ENCODE peak calls at places on chromosomes 1 and 21, in ten cellular contexts. E is kidney epithelial cell; J is GM23338; L is Right ventricle myocardium superior; W is nephron progenitor cell; V is EL; N is upper lobe of right lung; P is glutamatergic neuron; Q is fibroblast of the aortic adventitia; B is stimulated activated naive CD4-positive, alpha-beta T cell. K is an unnamed sample.

GRCh38 chr1:54318415-54318814 is 87.8 kb downstream of the SSBP3 start:
- DNase-seq in E (no peak), J (no peak), L (no peak), W (no peak), V (no peak), N (no peak), P (no peak), Q (no peak), B (no peak), K (no peak)

GRCh38 chr1:168098534-168099313 is 38.0 kb downstream of the GPR161 start:
- DNase-seq in E (no peak), J (no peak), L (no peak), W (no peak), V (no peak), N (no peak), P (no peak), Q (no peak), B (no peak), K (no peak)

GRCh38 chr21:32283001-32283400 is 4.2 kb upstream of the MIS18A start:
- DNase-seq in E (no peak), J (no peak), L (no peak), W (no peak), V (no peak), N (no peak), P (no peak), Q (no peak), B (no peak), K (no peak)

GRCh38 chr1:32068891-32069590 is 3.7 kb upstream of the TMEM39B start:
- DNase-seq in E (no peak), J (peak), L (no peak), W (no peak), V (peak), N (no peak), P (no peak), Q (peak), B (no peak), K (no peak)

GRCh38 chr1:94926915-94927404 is at the start of gene CNN3:
- DNase-seq in E (no peak), J (peak), L (peak), W (peak), V (peak), N (peak), P (peak), Q (peak), B (peak), K (no peak)

GRCh38 chr1:187960125-187960638 is 1131.4 kb downstream of the PLA2G4A start:
- DNase-seq in E (no peak), J (no peak), L (no peak), W (no peak), V (no peak), N (no peak), P (no peak), Q (no peak), B (no peak), K (no peak)

GRCh38 chr21:18334066-18334465 is 69.5 kb downstream of the TMPRSS15 start:
- DNase-seq in E (no peak), J (no peak), L (no peak), W (no peak), V (no peak), N (no peak), P (no peak), Q (no peak), B (no peak), K (no peak)

GRCh38 chr1:111598534-111598933 is 21.1 kb upstream of the RAP1A start:
- DNase-seq in E (no peak), J (no peak), L (no peak), W (no peak), V (no peak), N (no peak), P (no peak), Q (no peak), B (no peak), K (no peak)

GRCh38 chr1:107187399-107187798 is 46.6 kb downstream of the NTNG1 start:
- DNase-seq in E (no peak), J (no peak), L (no peak), W (no peak), V (no peak), N (no peak), P (no peak), Q (no peak), B (no peak), K (no peak)

GRCh38 chr1:45998218-45998617 is 134.2 kb downstream of the PIK3R3 start:
- DNase-seq in E (no peak), J (no peak), L (no peak), W (no peak), V (no peak), N (no peak), P (no peak), Q (no peak), B (no peak), K (no peak)

GRCh38 chr1:62241357-62242131 is 46.9 kb downstream of the L1TD1 start:
- DNase-seq in E (no peak), J (no peak), L (peak), W (no peak), V (no peak), N (peak), P (peak), Q (no peak), B (no peak), K (no peak)

GRCh38 chr1:174040387-174040786 is 18.2 kb upstream of the RC3H1 start:
- DNase-seq in E (no peak), J (no peak), L (no peak), W (no peak), V (peak), N (no peak), P (no peak), Q (peak), B (no peak), K (no peak)

GRCh38 chr1:196467230-196467629 is 141.0 kb downstream of the KCNT2 start:
- DNase-seq in E (peak), J (no peak), L (no peak), W (no peak), V (no peak), N (no peak), P (no peak), Q (no peak), B (no peak), K (no peak)

GRCh38 chr1:84073266-84073665 is 70.8 kb upstream of the PRKACB start:
- DNase-seq in E (no peak), J (no peak), L (no peak), W (no peak), V (peak), N (no peak), P (no peak), Q (peak), B (no peak), K (no peak)

GRCh38 chr1:107964397-107965111 is 426 bp downstream of the VAV3 start:
- DNase-seq in E (no peak), J (peak), L (peak), W (no peak), V (peak), N (peak), P (peak), Q (no peak), B (peak), K (no peak)

GRCh38 chr1:156470483-156470882 is 30.1 kb downstream of the MEF2D start:
- DNase-seq in E (no peak), J (no peak), L (no peak), W (no peak), V (no peak), N (no peak), P (no peak), Q (no peak), B (no peak), K (no peak)

GRCh38 chr1:71252900-71253299 is 172.1 kb upstream of the ZRANB2 start:
- DNase-seq in E (no peak), J (no peak), L (no peak), W (no peak), V (no peak), N (no peak), P (no peak), Q (no peak), B (no peak), K (no peak)

GRCh38 chr1:154405762-154406571 is 824 bp downstream of the IL6R start:
- DNase-seq in E (no peak), J (peak), L (peak), W (peak), V (peak), N (peak), P (peak), Q (peak), B (peak), K (peak)

GRCh38 chr1:221760895-221761294 is 19.0 kb upstream of the DUSP10 start:
- DNase-seq in E (no peak), J (no peak), L (no peak), W (no peak), V (no peak), N (no peak), P (no peak), Q (no peak), B (no peak), K (no peak)

GRCh38 chr1:50701706-50702317 is 258.3 kb downstream of the FAF1 start:
- DNase-seq in E (no peak), J (no peak), L (no peak), W (no peak), V (no peak), N (no peak), P (no peak), Q (peak), B (no peak), K (no peak)

GRCh38 chr1:173660306-173660705 is 9.3 kb downstream of the ANKRD45 start:
- DNase-seq in E (no peak), J (no peak), L (no peak), W (no peak), V (no peak), N (no peak), P (no peak), Q (no peak), B (no peak), K (no peak)

GRCh38 chr1:222697858-222698257 is 14.4 kb downstream of the AIDA start:
- DNase-seq in E (no peak), J (no peak), L (no peak), W (no peak), V (no peak), N (no peak), P (no peak), Q (peak), B (no peak), K (no peak)

GRCh38 chr1:68128820-68129219 is 78.4 kb upstream of the DIRAS3 start:
- DNase-seq in E (no peak), J (no peak), L (peak), W (no peak), V (no peak), N (no peak), P (no peak), Q (no peak), B (no peak), K (no peak)

GRCh38 chr1:186089938-186090337 is 285.1 kb downstream of the TPR start:
- DNase-seq in E (no peak), J (no peak), L (no peak), W (no peak), V (no peak), N (no peak), P (no peak), Q (no peak), B (no peak), K (no peak)

GRCh38 chr21:36718951-36719501 is 20.1 kb downstream of the SIM2 start:
- DNase-seq in E (no peak), J (no peak), L (no peak), W (no peak), V (no peak), N (peak), P (peak), Q (no peak), B (no peak), K (no peak)

GRCh38 chr1:215241451-215241850 is 158.9 kb downstream of the KCNK2 start:
- DNase-seq in E (no peak), J (no peak), L (no peak), W (no peak), V (no peak), N (no peak), P (no peak), Q (no peak), B (no peak), K (no peak)

GRCh38 chr1:228098323-228098931 is 4.7 kb downstream of the C1orf35 start:
- DNase-seq in E (no peak), J (no peak), L (peak), W (no peak), V (no peak), N (no peak), P (no peak), Q (no peak), B (no peak), K (no peak)

K was measured in GDM1.